ENCODE peak calls at places on chromosomes 6 and 20, in five cellular contexts. One of them, this sample, is unnamed.

GRCh38 chr6:41682497-41682961 is 44.3 kb downstream of the MDFI start:
- DNase-seq in NCI-H1436: no peak
- DNase-seq in NCI-H82: no peak
- DNase-seq in MM.1S: no peak
- DNase-seq in activated B cell treated with CpG ODN at 0.5 μM for 24 hours: peak
- DNase-seq in this sample: no peak

GRCh38 chr6:30411515-30412207 is 66.7 kb downstream of the RPP21 start:
- DNase-seq in NCI-H1436: peak
- DNase-seq in NCI-H82: peak
- DNase-seq in MM.1S: peak
- DNase-seq in activated B cell treated with CpG ODN at 0.5 μM for 24 hours: peak
- DNase-seq in this sample: peak

GRCh38 chr6:28225056-28225834 is at the start of gene ZSCAN9:
- DNase-seq in NCI-H1436: peak
- DNase-seq in NCI-H82: peak
- DNase-seq in MM.1S: peak
- DNase-seq in activated B cell treated with CpG ODN at 0.5 μM for 24 hours: peak
- DNase-seq in this sample: peak

GRCh38 chr20:47377122-47377722 is 20.7 kb upstream of the ZMYND8 start:
- DNase-seq in NCI-H1436: no peak
- DNase-seq in NCI-H82: no peak
- DNase-seq in MM.1S: no peak
- DNase-seq in activated B cell treated with CpG ODN at 0.5 μM for 24 hours: no peak
- DNase-seq in this sample: no peak

GRCh38 chr6:125759959-125760457 is 10.6 kb downstream of the HEY2 start:
- DNase-seq in NCI-H1436: no peak
- DNase-seq in NCI-H82: no peak
- DNase-seq in MM.1S: no peak
- DNase-seq in activated B cell treated with CpG ODN at 0.5 μM for 24 hours: no peak
- DNase-seq in this sample: no peak

GRCh38 chr6:73131706-73132105 is 93.6 kb downstream of the KHDC1L start:
- DNase-seq in NCI-H1436: no peak
- DNase-seq in NCI-H82: no peak
- DNase-seq in MM.1S: no peak
- DNase-seq in activated B cell treated with CpG ODN at 0.5 μM for 24 hours: no peak
- DNase-seq in this sample: no peak

GRCh38 chr20:8095648-8096572 is 36.2 kb upstream of the PLCB1 start:
- DNase-seq in NCI-H1436: no peak
- DNase-seq in NCI-H82: no peak
- DNase-seq in MM.1S: no peak
- DNase-seq in activated B cell treated with CpG ODN at 0.5 μM for 24 hours: no peak
- DNase-seq in this sample: no peak

GRCh38 chr6:129785081-129785755 is 75.2 kb upstream of the ARHGAP18 start:
- DNase-seq in NCI-H1436: no peak
- DNase-seq in NCI-H82: peak
- DNase-seq in MM.1S: no peak
- DNase-seq in activated B cell treated with CpG ODN at 0.5 μM for 24 hours: no peak
- DNase-seq in this sample: no peak

GRCh38 chr6:134447883-134448387 is 130.0 kb upstream of the SGK1 start:
- DNase-seq in NCI-H1436: no peak
- DNase-seq in NCI-H82: no peak
- DNase-seq in MM.1S: no peak
- DNase-seq in activated B cell treated with CpG ODN at 0.5 μM for 24 hours: no peak
- DNase-seq in this sample: no peak

GRCh38 chr6:397604-398003 is 6.1 kb downstream of the IRF4 start:
- DNase-seq in NCI-H1436: no peak
- DNase-seq in NCI-H82: no peak
- DNase-seq in MM.1S: peak
- DNase-seq in activated B cell treated with CpG ODN at 0.5 μM for 24 hours: no peak
- DNase-seq in this sample: no peak

GRCh38 chr6:28597217-28597835 is 71.6 kb downstream of the GPX5 start:
- DNase-seq in NCI-H1436: no peak
- DNase-seq in NCI-H82: peak
- DNase-seq in MM.1S: no peak
- DNase-seq in activated B cell treated with CpG ODN at 0.5 μM for 24 hours: no peak
- DNase-seq in this sample: peak

GRCh38 chr6:161242779-161243693 is 30.8 kb downstream of the AGPAT4 start:
- DNase-seq in NCI-H1436: no peak
- DNase-seq in NCI-H82: no peak
- DNase-seq in MM.1S: no peak
- DNase-seq in activated B cell treated with CpG ODN at 0.5 μM for 24 hours: no peak
- DNase-seq in this sample: peak

GRCh38 chr20:41151134-41151869 is 14.0 kb downstream of the PLCG1 start:
- DNase-seq in NCI-H1436: no peak
- DNase-seq in NCI-H82: no peak
- DNase-seq in MM.1S: no peak
- DNase-seq in activated B cell treated with CpG ODN at 0.5 μM for 24 hours: no peak
- DNase-seq in this sample: no peak

GRCh38 chr6:65182681-65183080 is 524.3 kb downstream of the EYS start:
- DNase-seq in NCI-H1436: no peak
- DNase-seq in NCI-H82: no peak
- DNase-seq in MM.1S: no peak
- DNase-seq in activated B cell treated with CpG ODN at 0.5 μM for 24 hours: no peak
- DNase-seq in this sample: no peak

GRCh38 chr20:34583524-34583923 is 25.0 kb downstream of the MAP1LC3A start:
- DNase-seq in NCI-H1436: no peak
- DNase-seq in NCI-H82: no peak
- DNase-seq in MM.1S: no peak
- DNase-seq in activated B cell treated with CpG ODN at 0.5 μM for 24 hours: no peak
- DNase-seq in this sample: no peak

GRCh38 chr6:89562114-89562815 is 76.3 kb downstream of the LYRM2 start:
- DNase-seq in NCI-H1436: no peak
- DNase-seq in NCI-H82: peak
- DNase-seq in MM.1S: no peak
- DNase-seq in activated B cell treated with CpG ODN at 0.5 μM for 24 hours: no peak
- DNase-seq in this sample: peak

GRCh38 chr6:35401514-35401913 is 50.6 kb upstream of the FANCE start:
- DNase-seq in NCI-H1436: no peak
- DNase-seq in NCI-H82: no peak
- DNase-seq in MM.1S: no peak
- DNase-seq in activated B cell treated with CpG ODN at 0.5 μM for 24 hours: no peak
- DNase-seq in this sample: no peak

GRCh38 chr20:53215166-53215565 is 243.0 kb downstream of the TSHZ2 start:
- DNase-seq in NCI-H1436: no peak
- DNase-seq in NCI-H82: no peak
- DNase-seq in MM.1S: peak
- DNase-seq in activated B cell treated with CpG ODN at 0.5 μM for 24 hours: no peak
- DNase-seq in this sample: no peak

GRCh38 chr6:38453302-38453701 is 186.4 kb downstream of the BTBD9 start:
- DNase-seq in NCI-H1436: no peak
- DNase-seq in NCI-H82: no peak
- DNase-seq in MM.1S: no peak
- DNase-seq in activated B cell treated with CpG ODN at 0.5 μM for 24 hours: no peak
- DNase-seq in this sample: no peak

GRCh38 chr6:89144358-89145041 is 1.4 kb upstream of the PM20D2 start:
- DNase-seq in NCI-H1436: no peak
- DNase-seq in NCI-H82: peak
- DNase-seq in MM.1S: no peak
- DNase-seq in activated B cell treated with CpG ODN at 0.5 μM for 24 hours: no peak
- DNase-seq in this sample: no peak

GRCh38 chr6:40436685-40437604 is 150.2 kb downstream of the LRFN2 start:
- DNase-seq in NCI-H1436: no peak
- DNase-seq in NCI-H82: no peak
- DNase-seq in MM.1S: no peak
- DNase-seq in activated B cell treated with CpG ODN at 0.5 μM for 24 hours: no peak
- DNase-seq in this sample: no peak

GRCh38 chr20:47670913-47671312 is 114.4 kb downstream of the SULF2 start:
- DNase-seq in NCI-H1436: no peak
- DNase-seq in NCI-H82: no peak
- DNase-seq in MM.1S: no peak
- DNase-seq in activated B cell treated with CpG ODN at 0.5 μM for 24 hours: no peak
- DNase-seq in this sample: no peak

GRCh38 chr6:137341721-137342195 is 122.6 kb upstream of the IFNGR1 start:
- DNase-seq in NCI-H1436: no peak
- DNase-seq in NCI-H82: peak
- DNase-seq in MM.1S: peak
- DNase-seq in activated B cell treated with CpG ODN at 0.5 μM for 24 hours: no peak
- DNase-seq in this sample: no peak

GRCh38 chr6:39087197-39087596 is 27.8 kb downstream of the SAYSD1 start:
- DNase-seq in NCI-H1436: no peak
- DNase-seq in NCI-H82: no peak
- DNase-seq in MM.1S: no peak
- DNase-seq in activated B cell treated with CpG ODN at 0.5 μM for 24 hours: no peak
- DNase-seq in this sample: no peak

GRCh38 chr6:28551891-28552666 is 26.4 kb downstream of the GPX5 start:
- DNase-seq in NCI-H1436: no peak
- DNase-seq in NCI-H82: no peak
- DNase-seq in MM.1S: no peak
- DNase-seq in activated B cell treated with CpG ODN at 0.5 μM for 24 hours: no peak
- DNase-seq in this sample: no peak

GRCh38 chr20:32333988-32334885 is 23.9 kb upstream of the ASXL1 start:
- DNase-seq in NCI-H1436: no peak
- DNase-seq in NCI-H82: no peak
- DNase-seq in MM.1S: no peak
- DNase-seq in activated B cell treated with CpG ODN at 0.5 μM for 24 hours: no peak
- DNase-seq in this sample: no peak

GRCh38 chr6:158213925-158214674 is 46.0 kb downstream of the GTF2H5 start:
- DNase-seq in NCI-H1436: peak
- DNase-seq in NCI-H82: peak
- DNase-seq in MM.1S: peak
- DNase-seq in activated B cell treated with CpG ODN at 0.5 μM for 24 hours: no peak
- DNase-seq in this sample: peak

GRCh38 chr6:130019796-130020105 is 1.4 kb downstream of the L3MBTL3 start:
- DNase-seq in NCI-H1436: no peak
- DNase-seq in NCI-H82: no peak
- DNase-seq in MM.1S: no peak
- DNase-seq in activated B cell treated with CpG ODN at 0.5 μM for 24 hours: no peak
- DNase-seq in this sample: no peak

GRCh38 chr20:24164360-24164759 is 175.8 kb upstream of the GGTLC1 start:
- DNase-seq in NCI-H1436: no peak
- DNase-seq in NCI-H82: peak
- DNase-seq in MM.1S: peak
- DNase-seq in activated B cell treated with CpG ODN at 0.5 μM for 24 hours: no peak
- DNase-seq in this sample: peak